ENCODE peak calls at places on chromosome 21, in six cellular contexts. One of them, this sample, is unnamed.

GRCh38 chr21:16978309-16978895 is 534.4 kb upstream of the CXADR start:
- DNase-seq in progenitor cell of endocrine pancreas: no peak
- DNase-seq in fibroblast of lung: no peak
- DNase-seq in AG09309: no peak
- DNase-seq in right atrium auricular region: no peak
- DNase-seq in CD8-positive, alpha-beta T cell: no peak
- DNase-seq in this sample: no peak

GRCh38 chr21:41403331-41403730 is 22.7 kb upstream of the MX1 start:
- DNase-seq in fibroblast of lung: no peak
- DNase-seq in CD8-positive, alpha-beta T cell: peak; percentile 15
- DNase-seq in progenitor cell of endocrine pancreas: no peak
- DNase-seq in right atrium auricular region: peak; percentile 18
- DNase-seq in AG09309: no peak
- DNase-seq in this sample: no peak

GRCh38 chr21:46603228-46603627 is 1.7 kb downstream of the S100B start:
- DNase-seq in AG09309: no peak
- DNase-seq in right atrium auricular region: no peak
- DNase-seq in CD8-positive, alpha-beta T cell: no peak
- DNase-seq in fibroblast of lung: peak; percentile 2
- DNase-seq in progenitor cell of endocrine pancreas: no peak
- DNase-seq in this sample: no peak

GRCh38 chr21:39386899-39387298 is 38.0 kb upstream of the HMGN1 start:
- DNase-seq in right atrium auricular region: no peak
- DNase-seq in CD8-positive, alpha-beta T cell: no peak
- DNase-seq in AG09309: no peak
- DNase-seq in progenitor cell of endocrine pancreas: no peak
- DNase-seq in fibroblast of lung: no peak
- DNase-seq in this sample: no peak

GRCh38 chr21:45367402-45368351 is 37.3 kb upstream of the COL18A1 start:
- DNase-seq in fibroblast of lung: no peak
- DNase-seq in CD8-positive, alpha-beta T cell: no peak
- DNase-seq in progenitor cell of endocrine pancreas: no peak
- DNase-seq in AG09309: no peak
- DNase-seq in right atrium auricular region: no peak
- DNase-seq in this sample: no peak

GRCh38 chr21:17931080-17931479 is 111.9 kb upstream of the C21orf91 start:
- DNase-seq in CD8-positive, alpha-beta T cell: no peak
- DNase-seq in fibroblast of lung: no peak
- DNase-seq in AG09309: no peak
- DNase-seq in progenitor cell of endocrine pancreas: no peak
- DNase-seq in right atrium auricular region: no peak
- DNase-seq in this sample: no peak

GRCh38 chr21:40658237-40658636 is 188.7 kb downstream of the DSCAM start:
- DNase-seq in fibroblast of lung: no peak
- DNase-seq in CD8-positive, alpha-beta T cell: no peak
- DNase-seq in progenitor cell of endocrine pancreas: no peak
- DNase-seq in AG09309: no peak
- DNase-seq in right atrium auricular region: no peak
- DNase-seq in this sample: no peak

GRCh38 chr21:42302292-42302650 is 12.9 kb downstream of the TFF3 start:
- DNase-seq in fibroblast of lung: no peak
- DNase-seq in AG09309: no peak
- DNase-seq in progenitor cell of endocrine pancreas: no peak
- DNase-seq in right atrium auricular region: no peak
- DNase-seq in CD8-positive, alpha-beta T cell: no peak
- DNase-seq in this sample: no peak

GRCh38 chr21:35090403-35090802 is 41.3 kb upstream of the RUNX1 start:
- DNase-seq in progenitor cell of endocrine pancreas: no peak
- DNase-seq in right atrium auricular region: no peak
- DNase-seq in fibroblast of lung: no peak
- DNase-seq in CD8-positive, alpha-beta T cell: no peak
- DNase-seq in AG09309: no peak
- DNase-seq in this sample: no peak
- TF ChIP-seq CTCF in progenitor cell of endocrine pancreas: no peak
- TF ChIP-seq CTCF in right atrium auricular region: no peak
- TF ChIP-seq CTCF in fibroblast of lung: no peak
- TF ChIP-seq CTCF in CD8-positive, alpha-beta T cell: no peak
- TF ChIP-seq CTCF in AG09309: no peak
- TF ChIP-seq CTCF in this sample: no peak

GRCh38 chr21:33899199-33899598 is 16.4 kb downstream of the ATP5PO start:
- DNase-seq in AG09309: no peak
- DNase-seq in CD8-positive, alpha-beta T cell: no peak
- DNase-seq in progenitor cell of endocrine pancreas: no peak
- DNase-seq in fibroblast of lung: peak; percentile 69
- DNase-seq in right atrium auricular region: no peak
- DNase-seq in this sample: no peak

GRCh38 chr21:33898546-33898945 is 17.1 kb downstream of the ATP5PO start:
- DNase-seq in right atrium auricular region: no peak
- DNase-seq in CD8-positive, alpha-beta T cell: no peak
- DNase-seq in AG09309: no peak
- DNase-seq in fibroblast of lung: peak; percentile 80
- DNase-seq in progenitor cell of endocrine pancreas: no peak
- DNase-seq in this sample: no peak

GRCh38 chr21:33904041-33904440 is 11.6 kb downstream of the ATP5PO start:
- DNase-seq in right atrium auricular region: no peak
- DNase-seq in fibroblast of lung: no peak
- DNase-seq in AG09309: no peak
- DNase-seq in progenitor cell of endocrine pancreas: no peak
- DNase-seq in CD8-positive, alpha-beta T cell: no peak
- DNase-seq in this sample: no peak

GRCh38 chr21:33902349-33902748 is 13.3 kb downstream of the ATP5PO start:
- DNase-seq in CD8-positive, alpha-beta T cell: no peak
- DNase-seq in right atrium auricular region: no peak
- DNase-seq in fibroblast of lung: no peak
- DNase-seq in progenitor cell of endocrine pancreas: no peak
- DNase-seq in AG09309: no peak
- DNase-seq in this sample: no peak

DNA sequence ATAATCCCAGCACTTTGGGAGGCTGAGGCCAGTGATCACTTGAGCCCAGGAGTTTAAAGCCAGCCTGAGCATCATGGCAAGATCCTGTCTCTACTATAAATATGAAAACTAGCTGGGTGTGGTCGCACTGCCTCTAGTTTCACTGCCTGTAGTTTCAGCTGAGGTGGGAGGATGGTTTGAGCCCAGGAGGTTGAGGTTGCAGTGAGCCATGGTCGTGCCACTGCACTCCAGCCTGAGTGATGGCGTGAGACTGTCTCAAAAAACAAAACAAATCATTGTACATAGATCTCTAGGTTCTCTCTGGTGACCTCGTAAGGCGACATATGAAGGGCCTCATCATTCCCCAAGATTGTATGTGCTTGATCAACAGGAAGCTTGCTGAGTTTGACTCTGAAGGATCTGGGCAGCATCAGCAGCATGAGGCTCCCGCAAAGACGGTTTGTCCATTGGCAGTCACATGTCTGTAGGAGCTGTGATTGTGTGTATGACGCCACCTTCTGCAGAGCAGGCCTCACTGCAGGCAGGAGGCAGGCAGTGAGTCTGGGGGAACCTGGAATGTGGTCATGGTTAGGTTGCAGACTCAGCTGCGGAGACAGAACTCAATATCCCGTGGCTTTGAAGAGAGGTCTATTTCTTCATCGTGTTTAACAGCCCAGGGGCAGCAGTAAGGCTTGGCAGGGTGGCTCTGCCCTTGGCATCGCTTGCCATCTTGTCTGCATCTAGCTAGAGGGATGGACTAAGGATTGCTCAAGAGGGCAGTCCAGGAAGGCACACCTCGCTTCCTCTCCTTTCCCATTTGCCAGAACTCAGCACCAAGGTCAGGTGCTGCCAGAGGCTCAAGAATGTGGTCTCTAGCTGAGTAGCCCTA is 13.9 kb downstream of the ATP5PO start:
- DNase-seq in right atrium auricular region: peak; percentile 68
- DNase-seq in progenitor cell of endocrine pancreas: no peak
- DNase-seq in AG09309: peak; percentile 32
- DNase-seq in CD8-positive, alpha-beta T cell: no peak
- DNase-seq in fibroblast of lung: peak; percentile 70
- DNase-seq in this sample: peak; percentile 63
- TF ChIP-seq CTCF in right atrium auricular region: peak; percentile 40
- TF ChIP-seq CTCF in progenitor cell of endocrine pancreas: peak; percentile 59
- TF ChIP-seq CTCF in AG09309: peak; percentile 61
- TF ChIP-seq CTCF in CD8-positive, alpha-beta T cell: no peak
- TF ChIP-seq CTCF in fibroblast of lung: peak; percentile 43
- TF ChIP-seq CTCF in this sample: no peak

DNA sequence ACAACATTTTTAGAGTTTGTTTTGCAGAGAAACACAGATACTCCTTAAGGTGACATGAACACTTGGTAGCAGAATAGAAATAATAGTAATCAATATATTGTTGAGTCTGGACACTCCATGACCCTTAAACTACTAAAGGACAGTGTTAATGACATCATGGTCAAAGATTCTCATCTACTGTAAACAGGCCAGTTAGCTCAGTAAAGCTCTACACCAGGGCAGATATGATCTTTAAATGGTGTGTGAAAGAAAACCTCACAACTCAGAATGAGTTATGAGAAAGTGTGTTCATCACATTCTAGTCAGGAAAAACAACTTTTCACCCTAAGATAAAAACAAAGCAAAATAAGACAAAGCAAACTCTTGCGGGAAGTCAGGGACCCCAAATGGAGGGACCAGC is 58.1 kb upstream of the ADAMTS5 start:
- DNase-seq in progenitor cell of endocrine pancreas: no peak
- DNase-seq in CD8-positive, alpha-beta T cell: no peak
- DNase-seq in right atrium auricular region: no peak
- DNase-seq in fibroblast of lung: no peak
- DNase-seq in AG09309: no peak
- DNase-seq in this sample: no peak
- TF ChIP-seq CTCF in progenitor cell of endocrine pancreas: no peak
- TF ChIP-seq CTCF in CD8-positive, alpha-beta T cell: no peak
- TF ChIP-seq CTCF in right atrium auricular region: no peak
- TF ChIP-seq CTCF in fibroblast of lung: no peak
- TF ChIP-seq CTCF in AG09309: no peak
- TF ChIP-seq CTCF in this sample: no peak

GRCh38 chr21:43824883-43825609 is 35.7 kb downstream of the RRP1 start:
- DNase-seq in right atrium auricular region: no peak
- DNase-seq in fibroblast of lung: no peak
- DNase-seq in CD8-positive, alpha-beta T cell: no peak
- DNase-seq in AG09309: no peak
- DNase-seq in progenitor cell of endocrine pancreas: no peak
- DNase-seq in this sample: peak; percentile 30

GRCh38 chr21:43825610-43825935 is 36.2 kb downstream of the RRP1 start:
- DNase-seq in right atrium auricular region: no peak
- DNase-seq in CD8-positive, alpha-beta T cell: no peak
- DNase-seq in AG09309: no peak
- DNase-seq in fibroblast of lung: no peak
- DNase-seq in progenitor cell of endocrine pancreas: no peak
- DNase-seq in this sample: no peak

GRCh38 chr21:43826623-43826974 is 37.2 kb downstream of the RRP1 start:
- DNase-seq in right atrium auricular region: no peak
- DNase-seq in AG09309: no peak
- DNase-seq in CD8-positive, alpha-beta T cell: no peak
- DNase-seq in fibroblast of lung: no peak
- DNase-seq in progenitor cell of endocrine pancreas: no peak
- DNase-seq in this sample: no peak

GRCh38 chr21:43827015-43827611 is 37.7 kb downstream of the RRP1 start:
- DNase-seq in AG09309: peak; percentile 17
- DNase-seq in fibroblast of lung: peak; percentile 58
- DNase-seq in right atrium auricular region: no peak
- DNase-seq in progenitor cell of endocrine pancreas: no peak
- DNase-seq in CD8-positive, alpha-beta T cell: no peak
- DNase-seq in this sample: no peak

DNA sequence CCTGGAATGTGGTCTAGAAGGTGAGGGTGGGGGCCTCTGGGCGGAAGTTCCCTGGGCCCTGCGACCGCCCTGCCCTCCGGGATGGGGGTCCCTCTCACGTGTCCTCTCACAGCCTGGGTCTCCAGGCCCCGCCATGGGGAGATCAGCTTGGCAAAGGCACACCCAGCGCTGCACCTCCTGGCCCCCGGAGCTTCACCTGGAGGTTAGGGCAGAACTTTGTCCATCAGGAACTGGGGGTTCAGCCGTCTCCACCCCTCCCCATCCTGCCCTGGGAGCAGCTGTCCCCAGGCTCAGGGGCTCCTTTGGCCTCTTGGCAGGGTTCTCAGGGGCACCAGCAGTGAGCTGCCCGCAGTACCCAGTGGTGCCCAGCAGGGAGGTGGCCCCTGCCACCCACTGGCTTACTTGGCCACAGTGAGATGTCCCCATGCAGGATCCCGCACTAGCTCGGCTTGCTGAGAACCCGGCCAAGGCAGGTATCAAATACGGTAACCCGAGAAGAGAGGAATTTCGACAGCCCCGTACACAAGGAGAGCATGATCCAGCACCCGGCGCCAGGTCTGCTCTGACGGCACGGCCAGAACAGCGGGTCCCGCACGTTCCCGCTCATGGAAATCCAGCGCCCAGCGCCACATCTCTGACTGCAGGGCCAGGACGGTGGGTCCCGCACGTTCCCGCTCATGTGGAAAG is 36.7 kb downstream of the RRP1 start:
- DNase-seq in AG09309: no peak
- DNase-seq in fibroblast of lung: peak; percentile 7
- DNase-seq in progenitor cell of endocrine pancreas: no peak
- DNase-seq in CD8-positive, alpha-beta T cell: no peak
- DNase-seq in right atrium auricular region: no peak
- DNase-seq in this sample: no peak
- TF ChIP-seq CTCF in AG09309: peak; percentile 13
- TF ChIP-seq CTCF in fibroblast of lung: peak; percentile 7
- TF ChIP-seq CTCF in progenitor cell of endocrine pancreas: peak; percentile 29
- TF ChIP-seq CTCF in CD8-positive, alpha-beta T cell: no peak
- TF ChIP-seq CTCF in right atrium auricular region: no peak
- TF ChIP-seq CTCF in this sample: no peak

This sample was measured in right lobe of liver.